ENCODE peak calls at places on chromosomes 3 and 15, in five cellular contexts. A is GM23248, X is PC-3, K is neural progenitor cell, S is hepatocyte. C is an unnamed sample. For H3K4me1, the result is how much of the 10 kb centered on the place peaks cover.

GRCh38 chr15:40006003-40006402 is 33.0 kb downstream of the SRP14 start:
- DNase-seq in K (no peak), A (peak), S (no peak), X (peak), C (no peak)

GRCh38 chr3:85626662-85627061 is 667.9 kb downstream of the CADM2 start:
- DNase-seq in K (peak), S (no peak), X (no peak), A (no peak), C (no peak)

GRCh38 chr3:81816473-81817260 is 55.2 kb upstream of the GBE1 start:
- DNase-seq in A (peak), X (no peak), S (peak), K (peak), C (no peak)

GRCh38 chr3:69107841-69108240 is 14.6 kb downstream of the LMOD3 start:
- DNase-seq in A (no peak), X (no peak), K (no peak), S (no peak), C (no peak)

GRCh38 chr3:3998140-3998977 is 199.1 kb downstream of the LRRN1 start:
- DNase-seq in K (peak), X (peak), A (peak), S (peak), C (no peak)

GRCh38 chr15:68487087-68487843 is 55.3 kb upstream of the ITGA11 start:
- DNase-seq in A (peak), X (no peak), S (no peak), K (no peak), C (no peak)

GRCh38 chr3:90052425-90052950 is 945.1 kb downstream of the EPHA3 start:
- DNase-seq in S (no peak), X (no peak), K (no peak), A (no peak), C (no peak)

GRCh38 chr15:63172376-63173115 is 15.3 kb upstream of the RPS27L start:
- DNase-seq in K (peak), A (no peak), S (peak), X (no peak), C (no peak)

GRCh38 chr3:120025520-120025919 is 68.7 kb downstream of the GSK3B start:
- DNase-seq in A (peak), K (no peak), X (peak), S (no peak), C (no peak)

GRCh38 chr3:183822631-183823030 is 2.7 kb downstream of the MAP6D1 start:
- DNase-seq in A (no peak), S (no peak), K (peak), X (no peak), C (no peak)

GRCh38 chr15:37038036-37038715 is 62.2 kb downstream of the MEIS2 start:
- DNase-seq in K (no peak), A (no peak), S (no peak), X (peak), C (no peak)

GRCh38 chr15:52798529-52799101 is 8.5 kb upstream of the ONECUT1 start:
- DNase-seq in A (no peak), X (no peak), S (no peak), K (peak), C (no peak)

GRCh38 chr3:142022381-142022780 is 127.0 kb downstream of the TFDP2 start:
- DNase-seq in A (peak), X (peak), K (peak), S (peak), C (no peak)

GRCh38 chr3:51704511-51704950 is 2.3 kb upstream of the GRM2 start:
- DNase-seq in A (no peak), K (no peak), X (no peak), S (no peak), C (no peak)

GRCh38 chr3:188299713-188300112 is 145.8 kb downstream of the LPP start:
- DNase-seq in X (peak), K (no peak), A (no peak), S (no peak), C (no peak)

GRCh38 chr3:14235896-14236295 is 57.3 kb downstream of the LSM3 start:
- DNase-seq in K (no peak), X (no peak), A (peak), S (peak), C (no peak)

GRCh38 chr15:91114301-91114700 is 14.2 kb downstream of the SV2B start:
- DNase-seq in K (peak), X (no peak), A (no peak), S (no peak), C (no peak)

GRCh38 chr15:60079210-60079609 is 75.1 kb downstream of the FOXB1 start:
- DNase-seq in X (peak), K (peak), S (no peak), A (peak), C (no peak)

GRCh38 chr15:85094685-85095084 is 113.0 kb downstream of the PDE8A start:
- DNase-seq in A (peak), K (no peak), S (no peak), X (peak), C (no peak)

GRCh38 chr3:126356373-126357298 is 572 bp downstream of the KLF15 start:
- DNase-seq in X (no peak), S (peak), A (peak), K (peak), C (no peak)

GRCh38 chr3:141277451-141277850 is 45.8 kb downstream of the PXYLP1 start:
- DNase-seq in K (no peak), S (no peak), A (no peak), X (no peak), C (no peak)

GRCh38 chr15:99704444-99704838 is 28.8 kb downstream of the LYSMD4 start:
- DNase-seq in S (peak), X (peak), A (peak), K (peak), C (peak)

GRCh38 chr3:11201246-11202024 is 47.1 kb downstream of the HRH1 start:
- DNase-seq in X (peak), S (no peak), K (no peak), A (peak), C (no peak)

GRCh38 chr15:94061041-94061440 is 170.3 kb upstream of the MCTP2 start:
- DNase-seq in X (peak), K (no peak), S (no peak), A (peak), C (no peak)

GRCh38 chr3:141949394-141949793 is 73.0 kb downstream of the ATP1B3 start:
- DNase-seq in X (no peak), A (no peak), K (no peak), S (no peak), C (no peak)

GRCh38 chr3:50600841-50601591 is 10.6 kb downstream of the CISH start:
- DNase-seq in A (peak), S (peak), X (peak), K (no peak), C (peak)

GRCh38 chr3:115398481-115398880 is 224.8 kb upstream of the GAP43 start:
- DNase-seq in K (no peak), S (no peak), X (no peak), A (no peak), C (no peak)

GRCh38 chr3:44478055-44478468 is 592 bp upstream of the ZNF445 start:
- DNase-seq in K (no peak), X (no peak), S (no peak), A (peak), C (no peak)

GRCh38 chr15:42107483-42107882 is 13.1 kb upstream of the PLA2G4D start:
- DNase-seq in X (no peak), A (peak), K (no peak), S (no peak), C (no peak)

GRCh38 chr3:70658779-70659310 is 346.4 kb upstream of the MDFIC2 start:
- DNase-seq in X (no peak), S (no peak), K (no peak), A (no peak), C (no peak)
- H2AFZ ChIP-seq in X (no peak), S (no peak), K (peak), A (no peak), C (no peak)

GRCh38 chr15:74432271-74432967 is 1.3 kb downstream of the SEMA7A start:
- DNase-seq in S (no peak), A (peak), K (peak), X (peak), C (no peak)
- TF ChIP-seq EZH2 in S (no peak), A (no peak), K (no peak), X (no peak), C (no peak)

DNA sequence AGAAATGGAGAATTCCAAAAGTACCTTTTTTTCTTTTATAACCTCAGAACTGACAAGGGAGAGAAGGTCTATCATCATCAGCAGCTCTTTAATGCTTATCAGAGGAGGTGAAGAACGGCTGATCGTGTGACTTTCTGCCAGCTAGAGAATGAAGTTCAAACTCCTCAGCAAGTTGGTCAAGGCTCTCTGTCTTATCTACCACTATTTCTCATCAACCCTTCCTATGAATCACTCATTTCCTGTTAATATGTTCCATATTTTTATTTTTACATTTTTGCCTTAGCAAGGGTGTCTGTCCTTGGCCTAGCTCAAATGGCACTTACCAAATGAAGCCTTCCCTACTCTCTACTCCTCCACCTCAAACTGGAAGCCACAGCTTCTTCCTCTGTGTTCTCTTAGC is 73.1 kb upstream of the TSPAN3 start:
- DNase-seq in A (peak), S (no peak), X (no peak), K (no peak), C (no peak)
- H3K4me1 ChIP-seq in A (half or more), S (under half), X (under half), K (under half), C (under half)

DNA sequence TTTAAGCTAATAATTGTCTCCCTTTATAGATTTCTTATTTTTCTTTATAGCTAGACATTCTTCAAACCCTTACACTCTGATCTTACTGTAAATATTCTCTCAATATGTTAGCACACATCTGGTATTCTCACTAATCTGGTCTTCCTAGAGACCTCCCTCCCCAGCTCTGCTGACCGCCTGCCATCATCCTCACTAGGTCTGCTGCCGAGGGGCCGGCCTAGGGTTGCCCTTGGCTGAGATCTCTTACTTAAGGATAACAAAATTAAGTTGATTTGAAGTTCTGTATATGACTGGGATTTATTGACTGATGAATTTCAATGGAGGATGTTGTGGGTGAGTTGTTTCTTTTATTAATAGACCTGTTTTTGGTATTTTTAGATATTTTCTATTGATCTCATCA is 586.6 kb downstream of the NAALADL2 start:
- DNase-seq in S (no peak), X (no peak), A (no peak), K (no peak), C (no peak)
- H2AFZ ChIP-seq in S (no peak), X (no peak), A (no peak), K (no peak), C (no peak)

GRCh38 chr3:99637381-99638111 is 848 bp upstream of the COL8A1 start:
- DNase-seq in K (peak), X (peak), A (peak), S (no peak), C (peak)
- TF ChIP-seq EZH2 in K (no peak), X (no peak), A (no peak), S (no peak), C (no peak)

GRCh38 chr3:192273001-192273400 is 454.3 kb downstream of the FGF12 start:
- DNase-seq in X (no peak), S (no peak), K (no peak), A (no peak), C (no peak)
- H3K4me1 ChIP-seq in X (under half), S (under half), K (under half), A (under half), C (under half)

DNA sequence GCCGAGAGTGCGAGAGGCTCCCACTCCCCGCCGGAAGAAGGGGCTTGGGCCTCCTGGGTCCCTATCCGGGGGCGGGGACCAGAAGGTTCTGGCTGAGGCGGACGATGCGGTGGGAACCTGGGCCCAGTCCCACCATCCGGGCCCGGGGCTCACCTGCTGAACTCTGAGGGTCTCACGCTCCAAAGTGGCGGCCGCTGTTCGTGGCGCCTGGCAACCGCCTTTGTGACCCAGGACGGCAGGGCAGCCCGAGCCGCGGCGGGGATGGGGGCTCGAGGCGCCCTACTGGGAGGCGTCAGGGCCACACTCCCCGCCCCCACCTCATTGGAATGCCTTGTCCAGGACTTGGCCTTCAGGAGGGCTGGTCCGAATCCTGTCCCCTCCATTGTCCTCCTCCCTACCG is at the start of gene FANCD2OS:
- DNase-seq in S (no peak), K (no peak), X (no peak), A (no peak), C (no peak)
- H2AFZ ChIP-seq in S (no peak), K (no peak), X (no peak), A (no peak), C (no peak)

DNA sequence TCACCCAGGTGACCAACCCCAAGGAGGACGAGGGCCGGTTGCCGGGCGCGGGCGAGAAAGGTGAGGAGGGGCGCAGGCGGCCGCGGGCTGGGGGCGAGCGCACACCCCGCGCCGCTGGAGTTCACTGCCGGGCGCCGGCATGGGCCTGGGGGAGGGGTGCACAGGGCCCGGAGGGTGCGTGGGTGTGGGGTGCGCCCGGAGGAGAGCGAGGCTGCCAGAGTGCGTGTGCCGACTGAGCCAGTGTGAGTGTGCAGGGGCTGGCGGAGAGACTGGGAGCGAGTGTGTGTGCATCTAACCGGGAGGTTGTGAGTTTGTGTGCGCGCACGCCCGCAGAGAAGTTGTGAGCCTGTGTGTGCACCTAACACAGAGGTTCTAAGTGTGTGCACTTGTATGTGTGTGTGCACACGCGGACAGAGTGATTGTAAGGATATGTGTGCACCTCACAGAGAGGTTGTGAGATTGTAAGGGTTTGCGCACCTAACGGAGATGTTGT is 585 bp downstream of the CTDSPL start:
- DNase-seq in K (peak), S (peak), X (no peak), A (peak), C (peak)
- TF ChIP-seq EZH2 in K (no peak), S (no peak), X (no peak), A (no peak), C (no peak)

DNA sequence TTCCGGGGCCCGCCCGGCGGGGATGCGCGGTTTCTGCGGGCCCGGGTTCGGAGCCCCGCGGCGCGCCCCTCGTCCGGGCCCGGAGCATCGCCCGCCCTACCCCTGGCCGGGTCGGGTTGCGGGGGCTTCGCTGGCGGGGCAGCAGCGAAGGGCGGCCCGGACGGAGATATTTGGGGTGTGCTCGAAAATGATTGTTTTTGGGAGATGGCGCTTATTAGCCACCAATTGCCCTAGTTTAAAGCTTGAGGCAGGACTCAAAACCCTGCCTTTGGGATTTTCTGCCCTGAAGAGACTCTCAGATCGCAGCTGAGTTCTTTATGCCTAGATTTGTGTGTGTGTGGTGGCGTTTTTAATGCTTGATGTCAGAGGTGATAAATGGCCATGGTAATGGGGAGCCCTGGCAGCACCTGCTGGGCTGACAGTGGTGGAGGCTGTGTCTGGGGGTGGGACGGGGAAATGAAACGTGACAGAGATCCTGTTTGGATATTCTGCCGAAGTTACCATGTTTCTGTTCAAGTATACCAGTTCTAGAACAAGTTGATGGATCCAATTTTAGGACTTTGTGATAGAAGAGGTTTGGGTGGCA is 582 bp downstream of the KCTD6 start:
- DNase-seq in S (no peak), K (no peak), X (peak), A (peak), C (peak)
- H3K4me1 ChIP-seq in S (under half), K (under half), X (under half), A (under half), C (half or more)